ENCODE peak calls at places on chromosomes 12 and 14, in five cellular contexts. A is prostate gland, Z is WERI-Rb-1, T is psoas muscle, G is neuronal stem cell. U is an unnamed sample. For H3K36me3, the result is how much of the 10 kb centered on the place peaks cover.

GRCh38 chr14:99731536-99732435 is 47.7 kb downstream of the CYP46A1 start:
- DNase-seq in T (peak), Z (peak), A (no peak), G (no peak), U (no peak)

GRCh38 chr12:105107497-105108371 is at the start of gene WASHC4:
- DNase-seq in T (peak), A (peak), Z (peak), G (peak), U (peak)

GRCh38 chr12:113145720-113146551 is 3.6 kb upstream of the CFAP73 start:
- DNase-seq in T (no peak), A (no peak), G (no peak), Z (no peak), U (no peak)

GRCh38 chr14:63974176-63974575 is 121.4 kb downstream of the SYNE2 start:
- DNase-seq in A (no peak), Z (no peak), T (no peak), G (no peak), U (no peak)

GRCh38 chr14:69324341-69324931 is 64.5 kb downstream of the GALNT16 start:
- DNase-seq in Z (no peak), G (no peak), T (no peak), A (no peak), U (no peak)

GRCh38 chr14:77023001-77023996 is 5.2 kb downstream of the IRF2BPL start:
- DNase-seq in A (peak), G (no peak), Z (no peak), T (no peak), U (no peak)

GRCh38 chr14:98994571-98994970 is 277.4 kb downstream of the BCL11B start:
- DNase-seq in Z (no peak), A (no peak), T (no peak), G (no peak), U (no peak)

GRCh38 chr14:93592786-93593185 is 162.0 kb downstream of the UNC79 start:
- DNase-seq in A (no peak), Z (no peak), G (no peak), T (no peak), U (no peak)

GRCh38 chr12:2414810-2415567 is 362.2 kb downstream of the CACNA1C start:
- DNase-seq in Z (no peak), T (no peak), A (no peak), G (no peak), U (no peak)

GRCh38 chr14:79730911-79731310 is 480.4 kb downstream of the DIO2 start:
- DNase-seq in Z (no peak), A (no peak), G (no peak), T (no peak), U (no peak)

GRCh38 chr14:94816113-94816512 is 46.2 kb upstream of the GSC start:
- DNase-seq in T (no peak), Z (peak), A (no peak), G (no peak), U (no peak)

GRCh38 chr12:92134638-92135274 is 10.9 kb downstream of the BTG1 start:
- DNase-seq in T (no peak), Z (no peak), G (no peak), A (no peak), U (no peak)

GRCh38 chr14:25121342-25122129 is 71.6 kb upstream of the STXBP6 start:
- DNase-seq in T (no peak), A (no peak), G (no peak), Z (no peak), U (no peak)

GRCh38 chr12:109544955-109545531 is 28.3 kb downstream of the MMAB start:
- DNase-seq in T (no peak), A (no peak), G (no peak), Z (no peak), U (no peak)

GRCh38 chr12:34398366-34398705 is 376.0 kb downstream of the ALG10 start:
- DNase-seq in A (no peak), Z (peak), G (no peak), T (peak), U (no peak)

GRCh38 chr12:110073049-110073831 is 24.9 kb upstream of the C12orf76 start:
- DNase-seq in G (no peak), Z (no peak), T (peak), A (no peak), U (no peak)

GRCh38 chr12:92039048-92039447 is 106.6 kb downstream of the BTG1 start:
- DNase-seq in Z (no peak), A (no peak), T (no peak), G (no peak), U (no peak)

GRCh38 chr12:1842183-1842904 is 22.0 kb downstream of the LRTM2 start:
- DNase-seq in A (no peak), Z (peak), T (no peak), G (no peak), U (no peak)

GRCh38 chr14:60300019-60300418 is 51.0 kb downstream of the PPM1A start:
- DNase-seq in G (no peak), T (no peak), Z (no peak), A (no peak), U (no peak)

DNA sequence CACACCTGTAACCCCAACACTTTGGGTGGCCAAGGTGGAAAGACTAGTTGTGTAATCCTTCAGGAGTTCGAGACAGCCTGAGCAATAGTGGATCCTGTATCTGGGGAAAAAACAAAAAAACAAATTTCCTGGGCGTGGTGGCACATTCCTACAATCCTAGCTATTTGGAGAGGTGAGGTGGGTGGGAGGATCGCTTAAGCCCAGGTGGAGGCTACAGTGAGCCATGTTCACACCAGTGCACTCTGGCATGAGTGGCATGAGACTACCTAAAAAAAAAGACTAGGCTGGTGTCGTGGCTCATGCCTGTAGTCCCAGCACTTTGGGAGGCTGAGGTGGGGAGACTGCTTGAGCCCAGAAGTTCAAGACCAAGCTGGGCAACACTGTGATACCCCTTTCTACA is 17.2 kb downstream of the PTGES3 start:
- DNase-seq in Z (no peak), A (no peak), T (no peak), G (no peak), U (no peak)
- H3K36me3 ChIP-seq in Z (half or more), A (under half), T (under half), G (half or more), U (half or more)

GRCh38 chr12:95037906-95038305 is 34.4 kb upstream of the NDUFA12 start:
- DNase-seq in G (no peak), Z (no peak), A (no peak), T (no peak), U (no peak)
- H3K36me3 ChIP-seq in G (half or more), Z (under half), A (under half), T (under half), U (under half)

GRCh38 chr14:103003351-103003615 is 54.1 kb downstream of the CDC42BPB start:
- DNase-seq in A (no peak), Z (no peak), T (no peak), G (no peak), U (no peak)
- H3K36me3 ChIP-seq in A (under half), Z (under half), T (under half), G (half or more), U (under half)

DNA sequence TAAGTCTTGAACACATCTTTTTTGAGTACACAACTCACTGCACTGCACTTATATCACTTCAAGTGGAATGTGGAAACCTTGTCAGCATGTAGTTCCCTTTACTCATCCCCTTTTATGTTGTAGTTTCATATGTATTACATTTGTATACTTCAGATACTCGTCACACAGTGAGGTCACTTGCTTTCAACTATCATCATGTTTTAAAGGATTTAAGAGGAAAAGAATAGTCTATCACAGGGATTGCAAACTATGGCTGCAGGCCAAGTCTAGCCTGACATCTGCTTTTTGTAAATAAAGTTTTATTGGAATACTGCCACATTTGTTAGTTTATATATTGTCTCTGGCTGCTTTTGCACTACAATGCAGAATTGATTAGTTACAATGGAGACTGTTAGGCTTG is 24.3 kb downstream of the CNOT2 start:
- DNase-seq in G (no peak), T (no peak), Z (no peak), A (no peak), U (no peak)
- H3K36me3 ChIP-seq in G (under half), T (under half), Z (under half), A (under half), U (under half)

GRCh38 chr12:122473543-122474323 is 27.0 kb downstream of the ZCCHC8 start:
- DNase-seq in Z (no peak), T (no peak), A (no peak), G (no peak), U (no peak)
- H3K36me3 ChIP-seq in Z (half or more), T (under half), A (under half), G (half or more), U (under half)

GRCh38 chr12:103936679-103937078 is 6.5 kb downstream of the HSP90B1 start:
- DNase-seq in T (no peak), A (no peak), Z (no peak), G (no peak), U (no peak)
- H3K36me3 ChIP-seq in T (under half), A (under half), Z (half or more), G (half or more), U (half or more)

GRCh38 chr14:92160619-92161018 is 38.9 kb downstream of the CPSF2 start:
- DNase-seq in A (no peak), T (peak), G (no peak), Z (no peak), U (no peak)
- H3K36me3 ChIP-seq in A (under half), T (under half), G (half or more), Z (half or more), U (under half)

GRCh38 chr12:6836851-6837250 is 3.9 kb upstream of the GNB3 start:
- DNase-seq in G (no peak), T (no peak), A (no peak), Z (no peak), U (no peak)
- H3K36me3 ChIP-seq in G (half or more), T (under half), A (under half), Z (half or more), U (under half)

GRCh38 chr12:50677858-50678257 is 86.0 kb upstream of the ATF1 start:
- DNase-seq in G (no peak), T (no peak), A (no peak), Z (no peak), U (no peak)
- H3K36me3 ChIP-seq in G (half or more), T (under half), A (under half), Z (under half), U (half or more)

U was measured in esophagus squamous epithelium.